ENCODE peak calls at places on chromosome X, in five cellular contexts. One of them, this sample, is unnamed.

GRCh38 chrX:41421071-41421729 is 25.9 kb upstream of the NYX start:
- DNase-seq in cardiac fibroblast: no peak
- DNase-seq in fibroblast of lung: no peak
- DNase-seq in HEK293T: no peak
- DNase-seq in T1000: no peak
- DNase-seq in this sample: no peak

GRCh38 chrX:107205770-107206696 is at the start of the genes DNAAF6 and NUP62CL:
- DNase-seq in T1000: peak
- DNase-seq in cardiac fibroblast: peak
- DNase-seq in fibroblast of lung: peak
- DNase-seq in HEK293T: peak
- DNase-seq in this sample: peak

GRCh38 chrX:148381603-148382002 is 118.8 kb upstream of the AFF2 start:
- DNase-seq in T1000: no peak
- DNase-seq in HEK293T: no peak
- DNase-seq in cardiac fibroblast: no peak
- DNase-seq in fibroblast of lung: no peak
- DNase-seq in this sample: no peak

GRCh38 chrX:136094962-136095361 is 52.4 kb upstream of the FHL1 start:
- DNase-seq in T1000: no peak
- DNase-seq in fibroblast of lung: no peak
- DNase-seq in HEK293T: no peak
- DNase-seq in cardiac fibroblast: no peak
- DNase-seq in this sample: no peak

GRCh38 chrX:100704581-100705203 is 27.2 kb downstream of the SYTL4 start:
- DNase-seq in fibroblast of lung: no peak
- DNase-seq in cardiac fibroblast: no peak
- DNase-seq in T1000: no peak
- DNase-seq in HEK293T: no peak
- DNase-seq in this sample: no peak

GRCh38 chrX:11437642-11438379 is 144.6 kb downstream of the AMELX start:
- DNase-seq in HEK293T: no peak
- DNase-seq in cardiac fibroblast: peak
- DNase-seq in fibroblast of lung: peak
- DNase-seq in T1000: no peak
- DNase-seq in this sample: no peak

GRCh38 chrX:7191681-7192110 is 43.7 kb upstream of the PUDP start:
- DNase-seq in T1000: no peak
- DNase-seq in fibroblast of lung: no peak
- DNase-seq in HEK293T: no peak
- DNase-seq in cardiac fibroblast: peak
- DNase-seq in this sample: no peak

GRCh38 chrX:101417190-101417589 is 9.2 kb downstream of the HNRNPH2 start:
- DNase-seq in fibroblast of lung: no peak
- DNase-seq in HEK293T: no peak
- DNase-seq in cardiac fibroblast: no peak
- DNase-seq in T1000: no peak
- DNase-seq in this sample: no peak

GRCh38 chrX:118356154-118356701 is 10.3 kb downstream of the WDR44 start:
- DNase-seq in T1000: no peak
- DNase-seq in HEK293T: no peak
- DNase-seq in fibroblast of lung: no peak
- DNase-seq in cardiac fibroblast: peak
- DNase-seq in this sample: no peak

This sample was measured in H54.